ENCODE peak calls at places on chromosomes 1 and 21, in six cellular contexts. One of them, this sample, is unnamed.

GRCh38 chr1:79326875-79327274 is 320.3 kb upstream of the ADGRL4 start:
- DNase-seq in GM10248: no peak
- DNase-seq in GM12864: no peak
- DNase-seq in astrocyte of the cerebellum: no peak
- DNase-seq in GM20000: no peak
- DNase-seq in fibroblast of lung: no peak
- DNase-seq in this sample: no peak

GRCh38 chr1:28501925-28502324 is 3.9 kb upstream of the RCC1 start:
- DNase-seq in GM10248: no peak
- DNase-seq in GM12864: no peak
- DNase-seq in astrocyte of the cerebellum: no peak
- DNase-seq in GM20000: no peak
- DNase-seq in fibroblast of lung: no peak
- DNase-seq in this sample: no peak

GRCh38 chr1:167860231-167860923 is 53.6 kb downstream of the ADCY10 start:
- DNase-seq in GM10248: no peak
- DNase-seq in GM12864: no peak
- DNase-seq in astrocyte of the cerebellum: no peak
- DNase-seq in GM20000: no peak
- DNase-seq in fibroblast of lung: peak; percentile 24
- DNase-seq in this sample: no peak

GRCh38 chr1:8667869-8668595 is 149.4 kb downstream of the RERE start:
- DNase-seq in GM10248: no peak
- DNase-seq in GM12864: no peak
- DNase-seq in astrocyte of the cerebellum: no peak
- DNase-seq in GM20000: no peak
- DNase-seq in fibroblast of lung: peak; percentile 65
- DNase-seq in this sample: no peak

GRCh38 chr21:37145635-37146111 is 72.6 kb downstream of the TTC3 start:
- DNase-seq in GM10248: no peak
- DNase-seq in GM12864: no peak
- DNase-seq in astrocyte of the cerebellum: peak; percentile 82
- DNase-seq in GM20000: no peak
- DNase-seq in fibroblast of lung: peak; percentile 78
- DNase-seq in this sample: no peak

GRCh38 chr1:151313501-151313900 is 13.7 kb downstream of the PI4KB start:
- DNase-seq in GM10248: no peak
- DNase-seq in GM12864: no peak
- DNase-seq in astrocyte of the cerebellum: no peak
- DNase-seq in GM20000: no peak
- DNase-seq in fibroblast of lung: no peak
- DNase-seq in this sample: no peak

GRCh38 chr1:150876111-150876434 is 326 bp downstream of the ARNT start:
- DNase-seq in GM10248: no peak
- DNase-seq in GM12864: peak; percentile 13
- DNase-seq in astrocyte of the cerebellum: peak; percentile 18
- DNase-seq in GM20000: peak; percentile 51
- DNase-seq in fibroblast of lung: peak; percentile 59
- DNase-seq in this sample: no peak

GRCh38 chr1:93695411-93696005 is 13.9 kb upstream of the BCAR3 start:
- DNase-seq in GM10248: peak; percentile 43
- DNase-seq in GM12864: peak; percentile 50
- DNase-seq in astrocyte of the cerebellum: no peak
- DNase-seq in GM20000: no peak
- DNase-seq in fibroblast of lung: no peak
- DNase-seq in this sample: no peak

GRCh38 chr1:6359568-6360496 is 33.7 kb downstream of the ACOT7 start:
- DNase-seq in GM10248: peak; percentile 82
- DNase-seq in GM12864: peak; percentile 67
- DNase-seq in astrocyte of the cerebellum: no peak
- DNase-seq in GM20000: peak; percentile 81
- DNase-seq in fibroblast of lung: peak; percentile 68
- DNase-seq in this sample: peak; percentile 82

GRCh38 chr1:111739984-111740765 is 980 bp upstream of the INKA2 start:
- DNase-seq in GM10248: no peak
- DNase-seq in GM12864: no peak
- DNase-seq in astrocyte of the cerebellum: peak; percentile 53
- DNase-seq in GM20000: peak; percentile 46
- DNase-seq in fibroblast of lung: peak; percentile 73
- DNase-seq in this sample: peak; percentile 43

GRCh38 chr1:20216574-20216973 is 30.3 kb upstream of the PLA2G2C start:
- DNase-seq in GM10248: peak; percentile 70
- DNase-seq in GM12864: no peak
- DNase-seq in astrocyte of the cerebellum: no peak
- DNase-seq in GM20000: peak; percentile 67
- DNase-seq in fibroblast of lung: no peak
- DNase-seq in this sample: peak; percentile 69

GRCh38 chr21:38938343-38938742 is 132.6 kb downstream of the ETS2 start:
- DNase-seq in GM10248: no peak
- DNase-seq in GM12864: no peak
- DNase-seq in astrocyte of the cerebellum: no peak
- DNase-seq in GM20000: no peak
- DNase-seq in fibroblast of lung: no peak
- DNase-seq in this sample: no peak

GRCh38 chr1:66403031-66403731 is 130.8 kb upstream of the SGIP1 start:
- DNase-seq in GM10248: no peak
- DNase-seq in GM12864: no peak
- DNase-seq in astrocyte of the cerebellum: no peak
- DNase-seq in GM20000: no peak
- DNase-seq in fibroblast of lung: no peak
- DNase-seq in this sample: no peak
- TF ChIP-seq CTCF in GM10248: no peak
- TF ChIP-seq CTCF in GM12864: peak; percentile 48
- TF ChIP-seq CTCF in astrocyte of the cerebellum: no peak
- TF ChIP-seq CTCF in GM20000: no peak
- TF ChIP-seq CTCF in fibroblast of lung: no peak
- TF ChIP-seq CTCF in this sample: no peak

GRCh38 chr1:10101929-10102328 is 69.2 kb downstream of the UBE4B start:
- DNase-seq in GM10248: no peak
- DNase-seq in GM12864: no peak
- DNase-seq in astrocyte of the cerebellum: no peak
- DNase-seq in GM20000: no peak
- DNase-seq in fibroblast of lung: no peak
- DNase-seq in this sample: no peak
- TF ChIP-seq CTCF in GM10248: no peak
- TF ChIP-seq CTCF in GM12864: peak; percentile 1
- TF ChIP-seq CTCF in astrocyte of the cerebellum: no peak
- TF ChIP-seq CTCF in GM20000: no peak
- TF ChIP-seq CTCF in fibroblast of lung: peak; percentile 19
- TF ChIP-seq CTCF in this sample: no peak

GRCh38 chr1:53682369-53682685 is 56.6 kb downstream of the GLIS1 start:
- DNase-seq in GM10248: no peak
- DNase-seq in GM12864: no peak
- DNase-seq in astrocyte of the cerebellum: no peak
- DNase-seq in GM20000: no peak
- DNase-seq in fibroblast of lung: no peak
- DNase-seq in this sample: no peak
- TF ChIP-seq CTCF in GM10248: no peak
- TF ChIP-seq CTCF in GM12864: no peak
- TF ChIP-seq CTCF in astrocyte of the cerebellum: peak; percentile 1
- TF ChIP-seq CTCF in GM20000: no peak
- TF ChIP-seq CTCF in fibroblast of lung: no peak
- TF ChIP-seq CTCF in this sample: no peak

GRCh38 chr1:85605519-85606413 is 25.2 kb downstream of the CCN1 start:
- DNase-seq in GM10248: no peak
- DNase-seq in GM12864: no peak
- DNase-seq in astrocyte of the cerebellum: no peak
- DNase-seq in GM20000: no peak
- DNase-seq in fibroblast of lung: no peak
- DNase-seq in this sample: no peak
- TF ChIP-seq CTCF in GM10248: no peak
- TF ChIP-seq CTCF in GM12864: peak; percentile 11
- TF ChIP-seq CTCF in astrocyte of the cerebellum: no peak
- TF ChIP-seq CTCF in GM20000: no peak
- TF ChIP-seq CTCF in fibroblast of lung: no peak
- TF ChIP-seq CTCF in this sample: no peak